ENCODE peak calls at places on chromosomes 13 and 19, in eight cellular contexts. One of them, this sample, is unnamed.

GRCh38 chr19:8935460-8935859 is 74.7 kb downstream of the MUC16 start:
- DNase-seq in colonic mucosa: no peak
- DNase-seq in upper lobe of right lung: no peak
- DNase-seq in PC-9: peak; percentile 63
- DNase-seq in astrocyte of the spinal cord: no peak
- DNase-seq in H1: no peak
- DNase-seq in tibial nerve: no peak
- DNase-seq in heart right ventricle: no peak
- DNase-seq in this sample: no peak

GRCh38 chr13:54614729-54615128 is 1586.1 kb downstream of the OLFM4 start:
- DNase-seq in colonic mucosa: no peak
- DNase-seq in upper lobe of right lung: no peak
- DNase-seq in PC-9: no peak
- DNase-seq in astrocyte of the spinal cord: no peak
- DNase-seq in H1: no peak
- DNase-seq in tibial nerve: no peak
- DNase-seq in heart right ventricle: no peak
- DNase-seq in this sample: no peak

GRCh38 chr19:13951799-13952153 is 533 bp upstream of the DCAF15 start:
- DNase-seq in colonic mucosa: no peak
- DNase-seq in upper lobe of right lung: no peak
- DNase-seq in PC-9: no peak
- DNase-seq in astrocyte of the spinal cord: no peak
- DNase-seq in H1: no peak
- DNase-seq in tibial nerve: no peak
- DNase-seq in heart right ventricle: no peak
- DNase-seq in this sample: no peak

GRCh38 chr13:24215732-24216131 is 55.2 kb downstream of the SPATA13 start:
- DNase-seq in colonic mucosa: no peak
- DNase-seq in upper lobe of right lung: no peak
- DNase-seq in PC-9: no peak
- DNase-seq in astrocyte of the spinal cord: peak; percentile 63
- DNase-seq in H1: no peak
- DNase-seq in tibial nerve: peak; percentile 25
- DNase-seq in heart right ventricle: no peak
- DNase-seq in this sample: peak; percentile 33

GRCh38 chr19:47315125-47315821 is 5.6 kb downstream of the C5AR1 start:
- DNase-seq in colonic mucosa: peak; percentile 38
- DNase-seq in upper lobe of right lung: peak; percentile 80
- DNase-seq in PC-9: peak; percentile 80
- DNase-seq in astrocyte of the spinal cord: peak; percentile 91
- DNase-seq in H1: no peak
- DNase-seq in tibial nerve: peak; percentile 65
- DNase-seq in heart right ventricle: no peak
- DNase-seq in this sample: peak; percentile 96

GRCh38 chr19:7841751-7842660 is 12.0 kb downstream of the EVI5L start:
- DNase-seq in colonic mucosa: no peak
- DNase-seq in upper lobe of right lung: no peak
- DNase-seq in PC-9: no peak
- DNase-seq in astrocyte of the spinal cord: no peak
- DNase-seq in H1: no peak
- DNase-seq in tibial nerve: no peak
- DNase-seq in heart right ventricle: no peak
- DNase-seq in this sample: no peak

GRCh38 chr13:46182491-46182877 is 507 bp upstream of the LCP1 start:
- DNase-seq in colonic mucosa: no peak
- DNase-seq in upper lobe of right lung: no peak
- DNase-seq in PC-9: peak; percentile 29
- DNase-seq in astrocyte of the spinal cord: no peak
- DNase-seq in H1: no peak
- DNase-seq in tibial nerve: no peak
- DNase-seq in heart right ventricle: no peak
- DNase-seq in this sample: no peak

GRCh38 chr19:19538077-19538764 is at the start of gene CILP2:
- DNase-seq in colonic mucosa: peak; percentile 40
- DNase-seq in upper lobe of right lung: no peak
- DNase-seq in PC-9: peak; percentile 56
- DNase-seq in astrocyte of the spinal cord: no peak
- DNase-seq in H1: no peak
- DNase-seq in tibial nerve: no peak
- DNase-seq in heart right ventricle: peak; percentile 48
- DNase-seq in this sample: no peak

GRCh38 chr13:37995052-37995451 is 125.5 kb upstream of the TRPC4 start:
- DNase-seq in colonic mucosa: no peak
- DNase-seq in upper lobe of right lung: no peak
- DNase-seq in PC-9: no peak
- DNase-seq in astrocyte of the spinal cord: peak; percentile 17
- DNase-seq in H1: no peak
- DNase-seq in tibial nerve: no peak
- DNase-seq in heart right ventricle: no peak
- DNase-seq in this sample: peak; percentile 27

GRCh38 chr13:112489199-112489598 is 98.8 kb downstream of the TUBGCP3 start:
- DNase-seq in colonic mucosa: no peak
- DNase-seq in upper lobe of right lung: no peak
- DNase-seq in PC-9: no peak
- DNase-seq in astrocyte of the spinal cord: no peak
- DNase-seq in H1: no peak
- DNase-seq in tibial nerve: no peak
- DNase-seq in heart right ventricle: no peak
- DNase-seq in this sample: no peak

GRCh38 chr19:40687525-40688016 is 2.9 kb downstream of the NUMBL start:
- DNase-seq in colonic mucosa: peak; percentile 76
- DNase-seq in upper lobe of right lung: peak; percentile 79
- DNase-seq in PC-9: no peak
- DNase-seq in astrocyte of the spinal cord: peak; percentile 26
- DNase-seq in H1: no peak
- DNase-seq in tibial nerve: peak; percentile 98
- DNase-seq in heart right ventricle: peak; percentile 81
- DNase-seq in this sample: peak; percentile 93

GRCh38 chr13:112905990-112906641 is 62.9 kb upstream of the MCF2L start:
- DNase-seq in colonic mucosa: no peak
- DNase-seq in upper lobe of right lung: no peak
- DNase-seq in PC-9: peak; percentile 36
- DNase-seq in astrocyte of the spinal cord: no peak
- DNase-seq in H1: peak; percentile 59
- DNase-seq in tibial nerve: no peak
- DNase-seq in heart right ventricle: no peak
- DNase-seq in this sample: no peak

GRCh38 chr19:8256276-8257051 is 47.3 kb downstream of the CERS4 start:
- DNase-seq in colonic mucosa: no peak
- DNase-seq in upper lobe of right lung: no peak
- DNase-seq in PC-9: no peak
- DNase-seq in astrocyte of the spinal cord: no peak
- DNase-seq in H1: no peak
- DNase-seq in tibial nerve: no peak
- DNase-seq in heart right ventricle: no peak
- DNase-seq in this sample: no peak

GRCh38 chr19:38806371-38806770 is 6.4 kb downstream of the LGALS4 start:
- DNase-seq in colonic mucosa: no peak
- DNase-seq in upper lobe of right lung: no peak
- DNase-seq in PC-9: no peak
- DNase-seq in astrocyte of the spinal cord: no peak
- DNase-seq in H1: no peak
- DNase-seq in tibial nerve: no peak
- DNase-seq in heart right ventricle: no peak
- DNase-seq in this sample: no peak

GRCh38 chr19:11152318-11153062 is 3.1 kb downstream of the SPC24 start:
- DNase-seq in colonic mucosa: peak; percentile 73
- DNase-seq in upper lobe of right lung: no peak
- DNase-seq in PC-9: no peak
- DNase-seq in astrocyte of the spinal cord: peak; percentile 71
- DNase-seq in H1: no peak
- DNase-seq in tibial nerve: peak; percentile 77
- DNase-seq in heart right ventricle: peak; percentile 66
- DNase-seq in this sample: peak; percentile 90

DNA sequence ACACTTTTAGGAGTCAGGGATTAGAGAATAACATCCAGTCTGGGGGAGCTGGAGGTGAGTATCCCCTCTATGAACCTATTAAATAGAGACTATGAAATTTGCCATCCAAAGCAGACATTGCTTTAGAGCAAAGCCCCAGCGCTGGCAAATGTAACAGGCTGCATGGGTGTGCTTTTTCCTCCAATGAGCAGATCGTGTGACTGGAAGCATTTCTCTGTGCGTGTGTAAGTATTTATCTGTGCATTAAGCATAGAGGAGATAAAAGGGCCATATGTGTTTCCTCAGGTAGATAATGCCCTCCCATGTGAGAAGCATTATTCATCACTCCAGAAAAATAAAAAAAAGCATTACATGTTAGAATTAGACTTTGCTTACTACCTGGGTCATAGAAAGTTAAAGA is 924 bp downstream of the TNFSF13B start:
- DNase-seq in colonic mucosa: no peak
- DNase-seq in upper lobe of right lung: no peak
- DNase-seq in PC-9: no peak
- DNase-seq in astrocyte of the spinal cord: no peak
- DNase-seq in H1: no peak
- DNase-seq in tibial nerve: no peak
- DNase-seq in heart right ventricle: no peak
- DNase-seq in this sample: peak; percentile 17
- H3K4me3 ChIP-seq in colonic mucosa: peak overlapping the region; percentile 40
- H3K4me3 ChIP-seq in upper lobe of right lung: peak overlapping the region; percentile 52
- H3K4me3 ChIP-seq in PC-9: no peak overlapping the region
- H3K4me3 ChIP-seq in astrocyte of the spinal cord: peak overlapping the region; percentile 19
- H3K4me3 ChIP-seq in H1: no peak overlapping the region
- H3K4me3 ChIP-seq in tibial nerve: peak overlapping the region; percentile 45
- H3K4me3 ChIP-seq in heart right ventricle: peak overlapping the region; percentile 31
- H3K4me3 ChIP-seq in this sample: peak overlapping the region; percentile 60

GRCh38 chr19:4557186-4557970 is 2.1 kb downstream of the SEMA6B start:
- DNase-seq in colonic mucosa: no peak
- DNase-seq in upper lobe of right lung: no peak
- DNase-seq in PC-9: peak; percentile 28
- DNase-seq in astrocyte of the spinal cord: no peak
- DNase-seq in H1: no peak
- DNase-seq in tibial nerve: no peak
- DNase-seq in heart right ventricle: no peak
- DNase-seq in this sample: no peak
- TF ChIP-seq CTCF in colonic mucosa: no peak
- TF ChIP-seq CTCF in upper lobe of right lung: no peak
- TF ChIP-seq CTCF in PC-9: no peak
- TF ChIP-seq CTCF in astrocyte of the spinal cord: peak; percentile 32
- TF ChIP-seq CTCF in H1: peak; percentile 54
- TF ChIP-seq CTCF in tibial nerve: peak; percentile 8
- TF ChIP-seq CTCF in heart right ventricle: no peak
- TF ChIP-seq CTCF in this sample: peak; percentile 42

DNA sequence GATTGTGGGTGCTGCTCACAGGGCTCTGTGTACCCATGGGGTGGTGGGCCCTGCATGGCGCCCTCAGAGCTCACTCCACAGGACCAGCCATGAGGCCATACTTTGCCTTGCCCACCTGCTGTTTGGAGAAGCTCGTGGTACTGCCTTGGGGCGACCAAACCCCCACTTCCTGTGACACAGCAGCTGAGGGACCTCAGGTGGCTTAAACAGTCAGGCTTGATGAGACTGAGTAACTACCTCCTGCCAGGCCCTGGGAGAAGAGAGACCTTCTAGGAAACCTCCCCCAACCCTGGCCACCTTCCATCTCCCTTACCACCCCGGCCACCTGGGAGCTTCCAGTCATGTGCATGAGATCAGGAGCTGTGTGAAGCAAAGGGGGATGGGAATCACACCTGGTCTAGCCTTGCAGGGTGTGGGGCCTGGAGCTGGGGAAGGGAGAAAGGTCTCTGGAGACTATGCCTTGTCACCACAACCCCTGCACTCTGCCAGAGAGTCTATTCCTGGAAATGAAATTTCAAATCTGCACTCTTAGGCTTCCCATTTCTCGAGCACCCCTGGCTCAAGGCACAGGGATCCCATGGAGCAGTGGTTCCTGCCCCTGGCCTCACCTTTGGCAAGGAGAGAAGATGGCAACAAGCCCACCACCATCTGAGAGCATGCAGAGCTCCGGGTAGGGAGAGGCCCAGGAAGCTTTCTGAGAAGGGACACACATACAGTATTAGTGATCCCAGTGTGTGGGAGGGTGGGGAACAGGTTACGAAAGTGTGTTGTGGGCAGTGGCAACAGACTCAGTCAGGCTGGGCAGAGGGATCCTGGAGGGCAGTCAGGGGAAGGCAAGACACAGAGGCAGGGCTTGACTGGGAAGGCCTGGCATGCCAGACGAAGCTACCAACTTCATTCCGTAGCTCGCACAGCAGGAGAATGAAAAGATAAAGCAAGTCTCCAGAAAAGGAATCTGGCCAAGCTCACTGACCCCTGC is 125.0 kb downstream of the URI1 start:
- DNase-seq in colonic mucosa: no peak
- DNase-seq in upper lobe of right lung: peak; percentile 36
- DNase-seq in PC-9: no peak
- DNase-seq in astrocyte of the spinal cord: no peak
- DNase-seq in H1: no peak
- DNase-seq in tibial nerve: no peak
- DNase-seq in heart right ventricle: no peak
- DNase-seq in this sample: no peak
- H3K4me3 ChIP-seq in colonic mucosa: no peak overlapping the region
- H3K4me3 ChIP-seq in upper lobe of right lung: no peak overlapping the region
- H3K4me3 ChIP-seq in PC-9: no peak overlapping the region
- H3K4me3 ChIP-seq in astrocyte of the spinal cord: no peak overlapping the region
- H3K4me3 ChIP-seq in H1: no peak overlapping the region
- H3K4me3 ChIP-seq in tibial nerve: no peak overlapping the region
- H3K4me3 ChIP-seq in heart right ventricle: no peak overlapping the region
- H3K4me3 ChIP-seq in this sample: no peak overlapping the region

GRCh38 chr19:28003543-28003942 is 1209.4 kb downstream of the UQCRFS1 start:
- DNase-seq in colonic mucosa: no peak
- DNase-seq in upper lobe of right lung: no peak
- DNase-seq in PC-9: no peak
- DNase-seq in astrocyte of the spinal cord: no peak
- DNase-seq in H1: no peak
- DNase-seq in tibial nerve: no peak
- DNase-seq in heart right ventricle: no peak
- DNase-seq in this sample: no peak
- TF ChIP-seq CTCF in colonic mucosa: no peak
- TF ChIP-seq CTCF in upper lobe of right lung: no peak
- TF ChIP-seq CTCF in PC-9: no peak
- TF ChIP-seq CTCF in astrocyte of the spinal cord: no peak
- TF ChIP-seq CTCF in H1: no peak
- TF ChIP-seq CTCF in tibial nerve: no peak
- TF ChIP-seq CTCF in heart right ventricle: no peak
- TF ChIP-seq CTCF in this sample: no peak

This sample was measured in fibroblast of villous mesenchyme.